ENCODE peak calls at places on chromosomes 13 and 19, in nine cellular contexts. One of them, this sample, is unnamed.

GRCh38 chr13:48778551-48779088 is 124.9 kb downstream of the CYSLTR2 start:
- DNase-seq in germinal center: no peak
- DNase-seq in hepatic stellate cell: no peak
- DNase-seq in activated CD4-positive, alpha-beta memory T cell treated with anti-CD3 and anti-CD28 coated beads, Interleukin-2, amount 10 ng/mL, durations not matched to agents 7 days and 5 days: no peak
- DNase-seq in sciatic nerve: no peak
- DNase-seq in MCF 10A: no peak
- DNase-seq in right lobe of liver: no peak
- DNase-seq in heart right ventricle: no peak
- DNase-seq in AG09309: no peak
- DNase-seq in this sample: no peak

GRCh38 chr13:33080962-33081655 is 64.9 kb downstream of the KL start:
- DNase-seq in germinal center: no peak
- DNase-seq in hepatic stellate cell: no peak
- DNase-seq in activated CD4-positive, alpha-beta memory T cell treated with anti-CD3 and anti-CD28 coated beads, Interleukin-2, amount 10 ng/mL, durations not matched to agents 7 days and 5 days: no peak
- DNase-seq in sciatic nerve: no peak
- DNase-seq in MCF 10A: peak
- DNase-seq in right lobe of liver: no peak
- DNase-seq in heart right ventricle: no peak
- DNase-seq in AG09309: no peak
- DNase-seq in this sample: no peak

GRCh38 chr13:32125746-32126145 is 94.2 kb downstream of the FRY start:
- DNase-seq in germinal center: no peak
- DNase-seq in hepatic stellate cell: no peak
- DNase-seq in activated CD4-positive, alpha-beta memory T cell treated with anti-CD3 and anti-CD28 coated beads, Interleukin-2, amount 10 ng/mL, durations not matched to agents 7 days and 5 days: no peak
- DNase-seq in sciatic nerve: no peak
- DNase-seq in MCF 10A: peak
- DNase-seq in right lobe of liver: no peak
- DNase-seq in heart right ventricle: no peak
- DNase-seq in AG09309: peak
- DNase-seq in this sample: no peak

GRCh38 chr13:35471466-35472307 is 4.8 kb downstream of the MAB21L1 start:
- DNase-seq in germinal center: no peak
- DNase-seq in hepatic stellate cell: no peak
- DNase-seq in activated CD4-positive, alpha-beta memory T cell treated with anti-CD3 and anti-CD28 coated beads, Interleukin-2, amount 10 ng/mL, durations not matched to agents 7 days and 5 days: no peak
- DNase-seq in sciatic nerve: no peak
- DNase-seq in MCF 10A: no peak
- DNase-seq in right lobe of liver: no peak
- DNase-seq in heart right ventricle: no peak
- DNase-seq in AG09309: no peak
- DNase-seq in this sample: no peak

GRCh38 chr19:2723747-2724146 is 2.6 kb upstream of the DIRAS1 start:
- DNase-seq in germinal center: no peak
- DNase-seq in hepatic stellate cell: no peak
- DNase-seq in activated CD4-positive, alpha-beta memory T cell treated with anti-CD3 and anti-CD28 coated beads, Interleukin-2, amount 10 ng/mL, durations not matched to agents 7 days and 5 days: no peak
- DNase-seq in sciatic nerve: no peak
- DNase-seq in MCF 10A: no peak
- DNase-seq in right lobe of liver: no peak
- DNase-seq in heart right ventricle: no peak
- DNase-seq in AG09309: no peak
- DNase-seq in this sample: no peak

GRCh38 chr19:35211545-35212230 is 16.9 kb downstream of the FAM187B start:
- DNase-seq in germinal center: no peak
- DNase-seq in hepatic stellate cell: no peak
- DNase-seq in activated CD4-positive, alpha-beta memory T cell treated with anti-CD3 and anti-CD28 coated beads, Interleukin-2, amount 10 ng/mL, durations not matched to agents 7 days and 5 days: peak
- DNase-seq in sciatic nerve: peak
- DNase-seq in MCF 10A: no peak
- DNase-seq in right lobe of liver: peak
- DNase-seq in heart right ventricle: peak
- DNase-seq in AG09309: no peak
- DNase-seq in this sample: no peak

GRCh38 chr19:28504139-28504538 is 708.8 kb downstream of the UQCRFS1 start:
- DNase-seq in germinal center: no peak
- DNase-seq in hepatic stellate cell: no peak
- DNase-seq in activated CD4-positive, alpha-beta memory T cell treated with anti-CD3 and anti-CD28 coated beads, Interleukin-2, amount 10 ng/mL, durations not matched to agents 7 days and 5 days: no peak
- DNase-seq in sciatic nerve: no peak
- DNase-seq in MCF 10A: no peak
- DNase-seq in right lobe of liver: no peak
- DNase-seq in heart right ventricle: no peak
- DNase-seq in AG09309: no peak
- DNase-seq in this sample: no peak

GRCh38 chr13:47216176-47216822 is 319.4 kb upstream of the HTR2A start:
- DNase-seq in germinal center: no peak
- DNase-seq in hepatic stellate cell: no peak
- DNase-seq in activated CD4-positive, alpha-beta memory T cell treated with anti-CD3 and anti-CD28 coated beads, Interleukin-2, amount 10 ng/mL, durations not matched to agents 7 days and 5 days: no peak
- DNase-seq in sciatic nerve: no peak
- DNase-seq in MCF 10A: peak
- DNase-seq in right lobe of liver: no peak
- DNase-seq in heart right ventricle: no peak
- DNase-seq in AG09309: no peak
- DNase-seq in this sample: no peak

GRCh38 chr19:40302224-40303011 is 17.3 kb upstream of the AKT2 start:
- DNase-seq in germinal center: no peak
- DNase-seq in hepatic stellate cell: no peak
- DNase-seq in activated CD4-positive, alpha-beta memory T cell treated with anti-CD3 and anti-CD28 coated beads, Interleukin-2, amount 10 ng/mL, durations not matched to agents 7 days and 5 days: no peak
- DNase-seq in sciatic nerve: no peak
- DNase-seq in MCF 10A: peak
- DNase-seq in right lobe of liver: no peak
- DNase-seq in heart right ventricle: no peak
- DNase-seq in AG09309: no peak
- DNase-seq in this sample: no peak

GRCh38 chr13:22967669-22968068 is 213.1 kb upstream of the SGCG start:
- DNase-seq in germinal center: no peak
- DNase-seq in hepatic stellate cell: no peak
- DNase-seq in activated CD4-positive, alpha-beta memory T cell treated with anti-CD3 and anti-CD28 coated beads, Interleukin-2, amount 10 ng/mL, durations not matched to agents 7 days and 5 days: no peak
- DNase-seq in sciatic nerve: no peak
- DNase-seq in MCF 10A: no peak
- DNase-seq in right lobe of liver: no peak
- DNase-seq in heart right ventricle: no peak
- DNase-seq in AG09309: no peak
- DNase-seq in this sample: peak